ENCODE peak calls at places on chromosomes 3 and 15, in seven cellular contexts. R is OCI-LY7, W is SJSA1, V is AG04450, A is brain microvascular endothelial cell, Q is ovary, E is psoas muscle. K is an unnamed sample.

GRCh38 chr3:50174947-50175524 is 16.4 kb upstream of the GNAT1 start:
- DNase-seq in R (no peak), W (no peak), V (no peak), A (no peak), Q (no peak), E (no peak), K (no peak)

GRCh38 chr3:16697437-16698258 is 92.4 kb upstream of the DAZL start:
- DNase-seq in R (no peak), W (no peak), V (no peak), A (no peak), Q (no peak), E (no peak), K (no peak)

GRCh38 chr15:60718661-60719069 is 239.7 kb upstream of the ICE2 start:
- DNase-seq in R (no peak), W (no peak), V (no peak), A (no peak), Q (no peak), E (no peak), K (no peak)

GRCh38 chr15:73804421-73804820 is 51.3 kb upstream of the INSYN1 start:
- DNase-seq in R (no peak), W (no peak), V (no peak), A (no peak), Q (no peak), E (no peak), K (no peak)

GRCh38 chr3:36944641-36945270 is at the start of gene TRANK1:
- DNase-seq in R (peak; percentile 82), W (no peak), V (no peak), A (no peak), Q (peak; percentile 74), E (peak; percentile 67), K (peak; percentile 79)

GRCh38 chr3:40875581-40875980 is 323.7 kb upstream of the CTNNB1 start:
- DNase-seq in R (no peak), W (no peak), V (no peak), A (no peak), Q (no peak), E (no peak), K (peak; percentile 40)

GRCh38 chr3:121295966-121296365 is 249.8 kb downstream of the POLQ start:
- DNase-seq in R (no peak), W (no peak), V (no peak), A (no peak), Q (no peak), E (no peak), K (no peak)

GRCh38 chr3:177437513-177438337 is 240.4 kb upstream of the TBL1XR1 start:
- DNase-seq in R (no peak), W (no peak), V (no peak), A (no peak), Q (no peak), E (no peak), K (no peak)

GRCh38 chr3:177694316-177694715 is 497.0 kb upstream of the TBL1XR1 start:
- DNase-seq in R (no peak), W (no peak), V (peak; percentile 55), A (peak; percentile 66), Q (no peak), E (no peak), K (no peak)

GRCh38 chr3:10194328-10195071 is 29.8 kb downstream of the IRAK2 start:
- DNase-seq in R (no peak), W (no peak), V (no peak), A (no peak), Q (no peak), E (peak; percentile 30), K (peak; percentile 81)

GRCh38 chr3:40847571-40847992 is 322.8 kb downstream of the ZNF621 start:
- DNase-seq in R (no peak), W (no peak), V (no peak), A (peak; percentile 42), Q (peak; percentile 32), E (no peak), K (no peak)

GRCh38 chr3:59653405-59654119 is 603.7 kb upstream of the CFAP20DC start:
- DNase-seq in R (no peak), W (no peak), V (no peak), A (no peak), Q (no peak), E (no peak), K (no peak)

GRCh38 chr15:82880704-82881103 is 71.3 kb downstream of the WHAMM start:
- DNase-seq in R (no peak), W (no peak), V (no peak), A (no peak), Q (no peak), E (no peak), K (no peak)

GRCh38 chr3:141331370-141332318 is 36.7 kb upstream of the ZBTB38 start:
- DNase-seq in R (no peak), W (peak; percentile 82), V (peak; percentile 86), A (peak; percentile 100), Q (no peak), E (peak; percentile 84), K (peak; percentile 90)

GRCh38 chr3:5017953-5018531 is 38.8 kb downstream of the BHLHE40 start:
- DNase-seq in R (no peak), W (no peak), V (no peak), A (no peak), Q (no peak), E (peak; percentile 80), K (peak; percentile 83)

GRCh38 chr3:136142592-136142991 is 53.5 kb downstream of the MSL2 start:
- DNase-seq in R (no peak), W (peak; percentile 43), V (peak; percentile 43), A (peak; percentile 55), Q (no peak), E (no peak), K (no peak)

GRCh38 chr3:50474717-50475116 is 28.7 kb downstream of the CACNA2D2 start:
- DNase-seq in R (no peak), W (no peak), V (no peak), A (peak; percentile 47), Q (no peak), E (no peak), K (no peak)

GRCh38 chr3:46897829-46898320 is 20.4 kb downstream of the PTH1R start:
- DNase-seq in R (no peak), W (no peak), V (no peak), A (no peak), Q (no peak), E (no peak), K (no peak)

GRCh38 chr3:100527347-100527735 is 34.9 kb downstream of the TMEM45A start:
- DNase-seq in R (no peak), W (no peak), V (no peak), A (no peak), Q (no peak), E (no peak), K (no peak)

GRCh38 chr15:68666120-68666811 is 87.5 kb downstream of the CORO2B start:
- DNase-seq in R (peak; percentile 65), W (peak; percentile 39), V (no peak), A (no peak), Q (no peak), E (no peak), K (peak; percentile 50)

GRCh38 chr3:189276481-189277190 is 104.9 kb downstream of the TPRG1 start:
- DNase-seq in R (peak; percentile 8), W (no peak), V (peak; percentile 8), A (peak; percentile 43), Q (no peak), E (no peak), K (no peak)

GRCh38 chr3:143122608-143123352 is 3.2 kb downstream of the CHST2 start:
- DNase-seq in R (no peak), W (no peak), V (no peak), A (no peak), Q (no peak), E (no peak), K (no peak)

GRCh38 chr3:37024820-37025405 is 31.6 kb downstream of the MLH1 start:
- DNase-seq in R (peak; percentile 61), W (no peak), V (no peak), A (no peak), Q (no peak), E (no peak), K (no peak)

GRCh38 chr3:31777887-31778286 is 203.2 kb downstream of the OSBPL10 start:
- DNase-seq in R (no peak), W (no peak), V (no peak), A (no peak), Q (no peak), E (no peak), K (no peak)

GRCh38 chr3:173429076-173429475 is 31.5 kb downstream of the NLGN1 start:
- DNase-seq in R (no peak), W (no peak), V (no peak), A (no peak), Q (no peak), E (no peak), K (no peak)

GRCh38 chr3:193903976-193904375 is 232.0 kb upstream of the HES1 start:
- DNase-seq in R (peak; percentile 73), W (no peak), V (no peak), A (no peak), Q (no peak), E (no peak), K (no peak)

GRCh38 chr3:69565316-69565715 is 173.9 kb upstream of the MITF start:
- DNase-seq in R (no peak), W (no peak), V (no peak), A (no peak), Q (no peak), E (no peak), K (no peak)

DNA sequence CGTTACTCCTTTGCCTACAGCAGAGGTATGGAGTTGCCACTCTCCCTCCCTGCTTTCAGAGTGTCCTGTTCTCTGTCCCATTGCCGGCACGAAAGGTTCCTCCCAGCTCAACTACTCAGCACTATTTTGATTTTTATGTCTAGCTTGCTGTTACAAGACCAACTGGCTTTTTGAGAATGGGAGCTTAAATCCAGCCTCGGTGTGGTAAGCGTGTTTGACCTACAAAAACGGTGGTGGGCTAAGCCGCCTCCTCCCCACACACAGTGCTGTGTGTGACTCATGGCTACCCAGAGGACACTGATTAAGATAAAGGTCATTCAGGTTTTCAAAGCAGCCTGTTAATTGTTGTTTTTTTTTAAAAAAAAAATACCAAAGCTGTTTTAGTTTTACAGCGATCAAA is 64.5 kb downstream of the LRTM1 start:
- DNase-seq in R (no peak), W (peak; percentile 55), V (no peak), A (no peak), Q (no peak), E (no peak), K (no peak)
- H3K4me3 ChIP-seq in R (no peak overlapping the region), W (peak overlapping the region; percentile 5), V (no peak overlapping the region), A (no peak overlapping the region), Q (no peak overlapping the region), E (no peak overlapping the region), K (no peak overlapping the region)

GRCh38 chr3:148512648-148513047 is 185.1 kb upstream of the AGTR1 start:
- DNase-seq in R (no peak), W (no peak), V (no peak), A (no peak), Q (no peak), E (no peak), K (no peak)

GRCh38 chr3:148518520-148518919 is 179.2 kb upstream of the AGTR1 start:
- DNase-seq in R (no peak), W (no peak), V (no peak), A (no peak), Q (no peak), E (no peak), K (no peak)

GRCh38 chr3:148513066-148513671 is 184.5 kb upstream of the AGTR1 start:
- DNase-seq in R (no peak), W (no peak), V (no peak), A (no peak), Q (no peak), E (no peak), K (no peak)
- H3K27ac ChIP-seq in R (no peak overlapping the region), W (no peak overlapping the region), V (no peak overlapping the region), A (peak overlapping the region; percentile 58), Q (no peak overlapping the region), E (no peak overlapping the region), K (no peak overlapping the region)

GRCh38 chr15:38651328-38652038 is 86.9 kb upstream of the RASGRP1 start:
- DNase-seq in R (peak; percentile 88), W (no peak), V (no peak), A (no peak), Q (no peak), E (no peak), K (no peak)
- H3K4me3 ChIP-seq in R (peak overlapping the region; percentile 53), W (no peak overlapping the region), V (no peak overlapping the region), A (no peak overlapping the region), Q (no peak overlapping the region), E (no peak overlapping the region), K (no peak overlapping the region)

GRCh38 chr3:71928215-71928614 is 143.3 kb upstream of the PROK2 start:
- DNase-seq in R (no peak), W (no peak), V (no peak), A (no peak), Q (no peak), E (no peak), K (no peak)
- H3K27ac ChIP-seq in R (no peak overlapping the region), W (no peak overlapping the region), V (no peak overlapping the region), A (no peak overlapping the region), Q (no peak overlapping the region), E (no peak overlapping the region), K (no peak overlapping the region)